ENCODE peak calls at places on chromosomes 13 and 19, in seven cellular contexts. One of them, this sample, is unnamed.

GRCh38 chr13:96963786-96964475 is 30.3 kb downstream of the OXGR1 start:
- DNase-seq in CD8-positive, alpha-beta T cell: no peak
- DNase-seq in HL-60: no peak
- DNase-seq in right atrium auricular region: no peak
- DNase-seq in mammary epithelial cell: peak; percentile 4
- DNase-seq in A549: no peak
- DNase-seq in neural progenitor cell: no peak
- DNase-seq in this sample: no peak

GRCh38 chr13:113446488-113446854 is 6.8 kb downstream of the ADPRHL1 start:
- DNase-seq in CD8-positive, alpha-beta T cell: no peak
- DNase-seq in HL-60: no peak
- DNase-seq in right atrium auricular region: no peak
- DNase-seq in mammary epithelial cell: no peak
- DNase-seq in A549: no peak
- DNase-seq in neural progenitor cell: no peak
- DNase-seq in this sample: no peak

GRCh38 chr13:79183231-79183630 is 222.8 kb downstream of the RBM26 start:
- DNase-seq in CD8-positive, alpha-beta T cell: no peak
- DNase-seq in HL-60: no peak
- DNase-seq in right atrium auricular region: no peak
- DNase-seq in mammary epithelial cell: no peak
- DNase-seq in A549: no peak
- DNase-seq in neural progenitor cell: no peak
- DNase-seq in this sample: no peak

GRCh38 chr19:31317542-31317941 is 31.7 kb downstream of the TSHZ3 start:
- DNase-seq in CD8-positive, alpha-beta T cell: no peak
- DNase-seq in HL-60: no peak
- DNase-seq in right atrium auricular region: no peak
- DNase-seq in mammary epithelial cell: no peak
- DNase-seq in A549: no peak
- DNase-seq in neural progenitor cell: no peak
- DNase-seq in this sample: no peak

GRCh38 chr13:106528711-106529414 is 6.6 kb downstream of the EFNB2 start:
- DNase-seq in CD8-positive, alpha-beta T cell: no peak
- DNase-seq in HL-60: no peak
- DNase-seq in right atrium auricular region: no peak
- DNase-seq in mammary epithelial cell: no peak
- DNase-seq in A549: no peak
- DNase-seq in neural progenitor cell: peak; percentile 85
- DNase-seq in this sample: no peak

GRCh38 chr13:30593001-30593400 is 24.7 kb upstream of the USPL1 start:
- DNase-seq in CD8-positive, alpha-beta T cell: no peak
- DNase-seq in HL-60: no peak
- DNase-seq in right atrium auricular region: no peak
- DNase-seq in mammary epithelial cell: no peak
- DNase-seq in A549: no peak
- DNase-seq in neural progenitor cell: no peak
- DNase-seq in this sample: no peak

GRCh38 chr13:113939905-113940339 is 34.0 kb downstream of the C13orf46 start:
- DNase-seq in CD8-positive, alpha-beta T cell: no peak
- DNase-seq in HL-60: no peak
- DNase-seq in right atrium auricular region: no peak
- DNase-seq in mammary epithelial cell: no peak
- DNase-seq in A549: no peak
- DNase-seq in neural progenitor cell: no peak
- DNase-seq in this sample: no peak

GRCh38 chr19:28170066-28170465 is 1042.9 kb downstream of the UQCRFS1 start:
- DNase-seq in CD8-positive, alpha-beta T cell: no peak
- DNase-seq in HL-60: no peak
- DNase-seq in right atrium auricular region: no peak
- DNase-seq in mammary epithelial cell: no peak
- DNase-seq in A549: no peak
- DNase-seq in neural progenitor cell: peak; percentile 10
- DNase-seq in this sample: no peak

GRCh38 chr13:99176309-99177276 is 24.1 kb upstream of the UBAC2 start:
- DNase-seq in CD8-positive, alpha-beta T cell: peak; percentile 72
- DNase-seq in HL-60: no peak
- DNase-seq in right atrium auricular region: peak; percentile 66
- DNase-seq in mammary epithelial cell: peak; percentile 44
- DNase-seq in A549: peak; percentile 59
- DNase-seq in neural progenitor cell: peak; percentile 80
- DNase-seq in this sample: no peak

GRCh38 chr13:35700661-35701060 is 224.2 kb upstream of the MAB21L1 start:
- DNase-seq in CD8-positive, alpha-beta T cell: no peak
- DNase-seq in HL-60: no peak
- DNase-seq in right atrium auricular region: no peak
- DNase-seq in mammary epithelial cell: no peak
- DNase-seq in A549: no peak
- DNase-seq in neural progenitor cell: no peak
- DNase-seq in this sample: no peak

GRCh38 chr13:99895428-99895998 is 76.1 kb downstream of the ZIC5 start:
- DNase-seq in CD8-positive, alpha-beta T cell: no peak
- DNase-seq in HL-60: no peak
- DNase-seq in right atrium auricular region: no peak
- DNase-seq in mammary epithelial cell: no peak
- DNase-seq in A549: no peak
- DNase-seq in neural progenitor cell: peak; percentile 29
- DNase-seq in this sample: no peak

GRCh38 chr13:31522431-31522830 is 216.9 kb upstream of the RXFP2 start:
- DNase-seq in CD8-positive, alpha-beta T cell: no peak
- DNase-seq in HL-60: no peak
- DNase-seq in right atrium auricular region: no peak
- DNase-seq in mammary epithelial cell: no peak
- DNase-seq in A549: no peak
- DNase-seq in neural progenitor cell: no peak
- DNase-seq in this sample: no peak

GRCh38 chr19:42352216-42352892 is 26.9 kb downstream of the MEGF8 start:
- DNase-seq in CD8-positive, alpha-beta T cell: no peak
- DNase-seq in HL-60: no peak
- DNase-seq in right atrium auricular region: no peak
- DNase-seq in mammary epithelial cell: peak; percentile 2
- DNase-seq in A549: peak; percentile 72
- DNase-seq in neural progenitor cell: peak; percentile 14
- DNase-seq in this sample: no peak

GRCh38 chr19:8209111-8209964 is at the start of gene CERS4:
- DNase-seq in CD8-positive, alpha-beta T cell: peak; percentile 69
- DNase-seq in HL-60: no peak
- DNase-seq in right atrium auricular region: peak; percentile 60
- DNase-seq in mammary epithelial cell: no peak
- DNase-seq in A549: peak; percentile 25
- DNase-seq in neural progenitor cell: peak; percentile 97
- DNase-seq in this sample: no peak

GRCh38 chr13:56187331-56187730 is 953.4 kb upstream of the PRR20A start:
- DNase-seq in CD8-positive, alpha-beta T cell: no peak
- DNase-seq in HL-60: no peak
- DNase-seq in right atrium auricular region: no peak
- DNase-seq in mammary epithelial cell: no peak
- DNase-seq in A549: no peak
- DNase-seq in neural progenitor cell: no peak
- DNase-seq in this sample: no peak

GRCh38 chr13:70424428-70424827 is 316.2 kb upstream of the KLHL1 start:
- DNase-seq in CD8-positive, alpha-beta T cell: no peak
- DNase-seq in HL-60: no peak
- DNase-seq in right atrium auricular region: no peak
- DNase-seq in mammary epithelial cell: no peak
- DNase-seq in A549: no peak
- DNase-seq in neural progenitor cell: peak; percentile 6
- DNase-seq in this sample: no peak

GRCh38 chr19:10975374-10976036 is 14.7 kb downstream of the SMARCA4 start:
- DNase-seq in CD8-positive, alpha-beta T cell: no peak
- DNase-seq in HL-60: no peak
- DNase-seq in right atrium auricular region: peak; percentile 64
- DNase-seq in mammary epithelial cell: no peak
- DNase-seq in A549: no peak
- DNase-seq in neural progenitor cell: no peak
- DNase-seq in this sample: no peak

GRCh38 chr19:30968210-30968609 is 381.0 kb downstream of the TSHZ3 start:
- DNase-seq in CD8-positive, alpha-beta T cell: no peak
- DNase-seq in HL-60: no peak
- DNase-seq in right atrium auricular region: no peak
- DNase-seq in mammary epithelial cell: no peak
- DNase-seq in A549: peak; percentile 35
- DNase-seq in neural progenitor cell: peak; percentile 13
- DNase-seq in this sample: no peak

GRCh38 chr13:34793301-34793700 is 148.8 kb upstream of the NBEA start:
- DNase-seq in CD8-positive, alpha-beta T cell: no peak
- DNase-seq in HL-60: no peak
- DNase-seq in right atrium auricular region: no peak
- DNase-seq in mammary epithelial cell: no peak
- DNase-seq in A549: no peak
- DNase-seq in neural progenitor cell: no peak
- DNase-seq in this sample: no peak

GRCh38 chr13:41960700-41961697 is at the start of gene VWA8:
- DNase-seq in CD8-positive, alpha-beta T cell: peak; percentile 81
- DNase-seq in HL-60: peak; percentile 43
- DNase-seq in right atrium auricular region: peak; percentile 70
- DNase-seq in mammary epithelial cell: peak; percentile 84
- DNase-seq in A549: peak; percentile 86
- DNase-seq in neural progenitor cell: peak; percentile 84
- DNase-seq in this sample: peak; percentile 83

GRCh38 chr13:36601186-36601585 is 72.6 kb upstream of the SERTM1 start:
- DNase-seq in CD8-positive, alpha-beta T cell: no peak
- DNase-seq in HL-60: no peak
- DNase-seq in right atrium auricular region: no peak
- DNase-seq in mammary epithelial cell: peak; percentile 11
- DNase-seq in A549: no peak
- DNase-seq in neural progenitor cell: no peak
- DNase-seq in this sample: no peak

GRCh38 chr19:38277549-38277948 is 13.2 kb downstream of the SPINT2 start:
- DNase-seq in CD8-positive, alpha-beta T cell: no peak
- DNase-seq in HL-60: no peak
- DNase-seq in right atrium auricular region: no peak
- DNase-seq in mammary epithelial cell: peak; percentile 72
- DNase-seq in A549: no peak
- DNase-seq in neural progenitor cell: no peak
- DNase-seq in this sample: no peak

GRCh38 chr19:39415111-39416046 is 2.9 kb downstream of the PLEKHG2 start:
- DNase-seq in CD8-positive, alpha-beta T cell: no peak
- DNase-seq in HL-60: no peak
- DNase-seq in right atrium auricular region: no peak
- DNase-seq in mammary epithelial cell: no peak
- DNase-seq in A549: peak; percentile 36
- DNase-seq in neural progenitor cell: no peak
- DNase-seq in this sample: no peak

GRCh38 chr13:44243198-44243852 is 130.3 kb upstream of the SERP2 start:
- DNase-seq in CD8-positive, alpha-beta T cell: no peak
- DNase-seq in HL-60: no peak
- DNase-seq in right atrium auricular region: peak; percentile 56
- DNase-seq in mammary epithelial cell: peak; percentile 78
- DNase-seq in A549: peak; percentile 66
- DNase-seq in neural progenitor cell: peak; percentile 59
- DNase-seq in this sample: no peak

GRCh38 chr19:54462072-54462712 is 1.4 kb downstream of the LENG9 start:
- DNase-seq in CD8-positive, alpha-beta T cell: no peak
- DNase-seq in HL-60: no peak
- DNase-seq in right atrium auricular region: no peak
- DNase-seq in mammary epithelial cell: no peak
- DNase-seq in A549: no peak
- DNase-seq in neural progenitor cell: no peak
- DNase-seq in this sample: no peak

GRCh38 chr13:111952814-111953213 is 114.1 kb upstream of the SOX1 start:
- DNase-seq in CD8-positive, alpha-beta T cell: no peak
- DNase-seq in HL-60: no peak
- DNase-seq in right atrium auricular region: peak; percentile 21
- DNase-seq in mammary epithelial cell: no peak
- DNase-seq in A549: no peak
- DNase-seq in neural progenitor cell: no peak
- DNase-seq in this sample: no peak

GRCh38 chr13:109331898-109332297 is 454.5 kb downstream of the IRS2 start:
- DNase-seq in CD8-positive, alpha-beta T cell: no peak
- DNase-seq in HL-60: no peak
- DNase-seq in right atrium auricular region: no peak
- DNase-seq in mammary epithelial cell: no peak
- DNase-seq in A549: no peak
- DNase-seq in neural progenitor cell: no peak
- DNase-seq in this sample: no peak

GRCh38 chr13:38283346-38283745 is 66.3 kb upstream of the UFM1 start:
- DNase-seq in CD8-positive, alpha-beta T cell: no peak
- DNase-seq in HL-60: no peak
- DNase-seq in right atrium auricular region: no peak
- DNase-seq in mammary epithelial cell: no peak
- DNase-seq in A549: no peak
- DNase-seq in neural progenitor cell: no peak
- DNase-seq in this sample: no peak

DNA sequence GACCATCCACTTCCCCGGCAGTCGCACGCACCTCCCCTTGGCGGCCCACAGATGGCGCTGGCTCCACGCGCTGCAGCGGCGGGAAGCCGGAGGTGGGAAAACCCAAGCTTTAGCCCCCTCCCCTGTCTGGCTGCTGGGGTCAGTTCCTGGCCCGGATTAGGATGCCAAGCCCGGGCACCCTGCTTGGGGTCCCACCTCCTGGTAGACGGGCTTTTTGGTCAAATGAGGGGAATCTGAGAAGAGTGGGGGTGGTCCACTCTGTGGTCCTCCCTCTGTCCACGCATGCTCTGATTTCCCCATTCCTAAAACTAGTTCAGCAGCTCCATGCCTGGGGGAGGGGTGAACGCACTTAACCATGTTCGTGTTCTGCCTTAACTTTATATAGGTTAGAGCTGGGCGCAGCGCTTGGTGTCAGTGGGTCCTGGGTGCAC is 8.1 kb upstream of the ADGRE2 start:
- DNase-seq in CD8-positive, alpha-beta T cell: no peak
- DNase-seq in HL-60: no peak
- DNase-seq in right atrium auricular region: no peak
- DNase-seq in mammary epithelial cell: no peak
- DNase-seq in A549: no peak
- DNase-seq in neural progenitor cell: peak; percentile 80
- DNase-seq in this sample: no peak
- TF ChIP-seq CTCF in CD8-positive, alpha-beta T cell: peak; percentile 44
- TF ChIP-seq CTCF in HL-60: peak; percentile 11
- TF ChIP-seq CTCF in right atrium auricular region: no peak
- TF ChIP-seq CTCF in mammary epithelial cell: peak; percentile 69
- TF ChIP-seq CTCF in A549: peak; percentile 55
- TF ChIP-seq CTCF in neural progenitor cell: peak; percentile 98
- TF ChIP-seq CTCF in this sample: no peak

GRCh38 chr19:16627928-16628182 is 149 bp downstream of the MED26 start:
- DNase-seq in CD8-positive, alpha-beta T cell: no peak
- DNase-seq in HL-60: no peak
- DNase-seq in right atrium auricular region: no peak
- DNase-seq in mammary epithelial cell: no peak
- DNase-seq in A549: no peak
- DNase-seq in neural progenitor cell: no peak
- DNase-seq in this sample: no peak
- H3K4me3 ChIP-seq in CD8-positive, alpha-beta T cell: peak overlapping the region; percentile 89
- H3K4me3 ChIP-seq in HL-60: peak overlapping the region; percentile 96
- H3K4me3 ChIP-seq in right atrium auricular region: peak overlapping the region; percentile 75
- H3K4me3 ChIP-seq in mammary epithelial cell: peak overlapping the region; percentile 73
- H3K4me3 ChIP-seq in A549: peak overlapping the region; percentile 98
- H3K4me3 ChIP-seq in neural progenitor cell: peak overlapping the region; percentile 80
- H3K4me3 ChIP-seq in this sample: peak overlapping the region; percentile 96

GRCh38 chr19:57946316-57946715 is 1.2 kb downstream of the ZNF256 start:
- DNase-seq in CD8-positive, alpha-beta T cell: no peak
- DNase-seq in HL-60: peak; percentile 50
- DNase-seq in right atrium auricular region: no peak
- DNase-seq in mammary epithelial cell: no peak
- DNase-seq in A549: no peak
- DNase-seq in neural progenitor cell: no peak
- DNase-seq in this sample: no peak
- H3K27ac ChIP-seq in CD8-positive, alpha-beta T cell: no peak overlapping the region
- H3K27ac ChIP-seq in HL-60: no peak overlapping the region
- H3K27ac ChIP-seq in right atrium auricular region: no peak overlapping the region
- H3K27ac ChIP-seq in mammary epithelial cell: no peak overlapping the region
- H3K27ac ChIP-seq in A549: no peak overlapping the region
- H3K27ac ChIP-seq in neural progenitor cell: no peak overlapping the region
- H3K27ac ChIP-seq in this sample: no peak overlapping the region

GRCh38 chr13:45931211-45931610 is 79.7 kb upstream of the SIAH3 start:
- DNase-seq in CD8-positive, alpha-beta T cell: no peak
- DNase-seq in HL-60: no peak
- DNase-seq in right atrium auricular region: no peak
- DNase-seq in mammary epithelial cell: no peak
- DNase-seq in A549: no peak
- DNase-seq in neural progenitor cell: no peak
- DNase-seq in this sample: no peak
- TF ChIP-seq CTCF in CD8-positive, alpha-beta T cell: no peak
- TF ChIP-seq CTCF in HL-60: no peak
- TF ChIP-seq CTCF in right atrium auricular region: no peak
- TF ChIP-seq CTCF in mammary epithelial cell: no peak
- TF ChIP-seq CTCF in A549: no peak
- TF ChIP-seq CTCF in neural progenitor cell: no peak
- TF ChIP-seq CTCF in this sample: no peak

This sample was measured in coronary artery.